ENCODE peak calls at places on chromosome 12, in ten cellular contexts. D is left ventricle myocardium inferior; K is CD8-positive, alpha-beta T cell; E is A549; R is cardiac muscle cell; Y is ovary; J is thyroid gland; P is psoas muscle; T is hepatocyte; I is uterus. U is an unnamed sample.
A peak's percentile ranks its signal among the peaks of the same experiment; 100 is the strongest.

GRCh38 chr12:116736962-116737773 is 701 bp downstream of the SPRING1 start:
- DNase-seq in D (no peak), K (no peak), E (no peak), R (no peak), Y (no peak), J (peak; percentile 46), P (no peak), T (peak; percentile 39), I (no peak), U (no peak)

GRCh38 chr12:57898308-57898970 is 42.9 kb upstream of the ATP23 start:
- DNase-seq in D (no peak), K (no peak), E (no peak), R (no peak), Y (no peak), J (no peak), P (no peak), T (no peak), I (no peak), U (no peak)

GRCh38 chr12:113065126-113066007 is 8.8 kb downstream of the DTX1 start:
- DNase-seq in D (no peak), K (no peak), E (no peak), R (peak; percentile 27), Y (no peak), J (no peak), P (no peak), T (peak; percentile 52), I (no peak), U (no peak)

GRCh38 chr12:99766408-99766807 is 118.9 kb downstream of the GARIN6 start:
- DNase-seq in D (no peak), K (no peak), E (no peak), R (no peak), Y (no peak), J (no peak), P (no peak), T (no peak), I (no peak), U (no peak)

GRCh38 chr12:54294152-54294913 is 6.5 kb downstream of the NFE2 start:
- DNase-seq in D (peak; percentile 53), K (no peak), E (peak; percentile 68), R (peak; percentile 41), Y (peak; percentile 28), J (peak; percentile 47), P (peak; percentile 45), T (peak; percentile 58), I (no peak), U (no peak)

GRCh38 chr12:32450768-32451167 is 51.4 kb downstream of the FGD4 start:
- DNase-seq in D (no peak), K (no peak), E (no peak), R (no peak), Y (no peak), J (no peak), P (no peak), T (no peak), I (no peak), U (no peak)

GRCh38 chr12:115506822-115507629 is 770.5 kb downstream of the MED13L start:
- DNase-seq in D (no peak), K (no peak), E (no peak), R (no peak), Y (no peak), J (no peak), P (no peak), T (no peak), I (no peak), U (no peak)

GRCh38 chr12:124519741-124520140 is 47.7 kb downstream of the NCOR2 start:
- DNase-seq in D (no peak), K (no peak), E (no peak), R (peak; percentile 26), Y (no peak), J (peak; percentile 40), P (peak; percentile 42), T (no peak), I (no peak), U (no peak)

GRCh38 chr12:58961166-58961565 is 40.9 kb upstream of the LRIG3 start:
- DNase-seq in D (no peak), K (no peak), E (no peak), R (no peak), Y (no peak), J (no peak), P (no peak), T (no peak), I (no peak), U (no peak)

GRCh38 chr12:89376202-89376529 is 23.9 kb upstream of the DUSP6 start:
- DNase-seq in D (no peak), K (no peak), E (no peak), R (no peak), Y (no peak), J (no peak), P (no peak), T (no peak), I (no peak), U (no peak)

GRCh38 chr12:89376844-89377243 is 24.5 kb upstream of the DUSP6 start:
- DNase-seq in D (no peak), K (no peak), E (no peak), R (no peak), Y (no peak), J (no peak), P (no peak), T (no peak), I (no peak), U (no peak)

GRCh38 chr12:89372584-89373370 is 20.5 kb upstream of the DUSP6 start:
- DNase-seq in D (no peak), K (no peak), E (no peak), R (no peak), Y (no peak), J (no peak), P (no peak), T (no peak), I (no peak), U (no peak)

GRCh38 chr12:89370850-89371249 is 18.5 kb upstream of the DUSP6 start:
- DNase-seq in D (no peak), K (no peak), E (no peak), R (peak; percentile 79), Y (no peak), J (no peak), P (no peak), T (no peak), I (no peak), U (no peak)

DNA sequence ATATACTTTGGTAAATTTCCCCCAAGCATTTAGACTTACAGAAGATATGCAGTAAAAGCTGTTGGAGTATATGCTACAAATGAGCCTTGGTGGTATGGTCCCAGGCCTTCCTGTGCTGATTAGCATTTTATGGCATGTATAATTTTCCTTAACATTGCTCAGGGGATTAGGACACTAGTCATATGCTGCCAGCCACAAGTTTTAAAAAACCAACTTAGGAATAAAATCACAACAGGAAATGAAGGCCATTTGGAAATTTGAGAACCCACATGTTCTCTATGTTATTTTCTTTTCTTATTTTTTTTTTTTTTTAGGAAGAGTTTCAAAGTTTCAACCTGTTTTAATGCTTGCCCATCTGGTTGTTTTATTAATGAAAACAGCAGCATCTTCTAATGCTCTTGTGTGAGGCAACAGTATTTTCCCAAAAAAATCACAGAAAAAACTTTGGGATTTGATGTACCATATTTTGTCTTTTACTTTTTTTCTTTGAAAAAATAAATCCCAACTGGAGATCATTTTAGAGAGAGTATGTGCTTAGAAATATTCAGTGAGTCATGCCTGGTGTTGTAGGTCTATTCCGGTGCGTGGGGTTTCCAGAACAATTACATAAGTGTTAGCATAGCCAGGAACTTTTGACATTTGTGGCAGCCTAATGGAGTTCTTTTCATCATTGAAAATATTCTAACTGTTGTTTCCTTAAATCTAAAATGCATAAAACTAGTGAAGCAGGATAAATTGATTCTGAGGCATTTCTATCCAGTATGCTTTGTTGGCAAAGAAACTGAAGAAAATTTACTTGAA is 21.7 kb upstream of the DUSP6 start:
- DNase-seq in D (no peak), K (no peak), E (no peak), R (peak; percentile 86), Y (no peak), J (peak; percentile 20), P (no peak), T (no peak), I (peak; percentile 42), U (no peak)
- H3K27ac ChIP-seq in D (peak overlapping the region; percentile 70), K (no peak overlapping the region), E (no peak overlapping the region), R (peak overlapping the region; percentile 74), Y (no peak overlapping the region), J (no peak overlapping the region), P (no peak overlapping the region), T (peak overlapping the region; percentile 90), I (peak overlapping the region; percentile 33), U (peak overlapping the region; percentile 29)

DNA sequence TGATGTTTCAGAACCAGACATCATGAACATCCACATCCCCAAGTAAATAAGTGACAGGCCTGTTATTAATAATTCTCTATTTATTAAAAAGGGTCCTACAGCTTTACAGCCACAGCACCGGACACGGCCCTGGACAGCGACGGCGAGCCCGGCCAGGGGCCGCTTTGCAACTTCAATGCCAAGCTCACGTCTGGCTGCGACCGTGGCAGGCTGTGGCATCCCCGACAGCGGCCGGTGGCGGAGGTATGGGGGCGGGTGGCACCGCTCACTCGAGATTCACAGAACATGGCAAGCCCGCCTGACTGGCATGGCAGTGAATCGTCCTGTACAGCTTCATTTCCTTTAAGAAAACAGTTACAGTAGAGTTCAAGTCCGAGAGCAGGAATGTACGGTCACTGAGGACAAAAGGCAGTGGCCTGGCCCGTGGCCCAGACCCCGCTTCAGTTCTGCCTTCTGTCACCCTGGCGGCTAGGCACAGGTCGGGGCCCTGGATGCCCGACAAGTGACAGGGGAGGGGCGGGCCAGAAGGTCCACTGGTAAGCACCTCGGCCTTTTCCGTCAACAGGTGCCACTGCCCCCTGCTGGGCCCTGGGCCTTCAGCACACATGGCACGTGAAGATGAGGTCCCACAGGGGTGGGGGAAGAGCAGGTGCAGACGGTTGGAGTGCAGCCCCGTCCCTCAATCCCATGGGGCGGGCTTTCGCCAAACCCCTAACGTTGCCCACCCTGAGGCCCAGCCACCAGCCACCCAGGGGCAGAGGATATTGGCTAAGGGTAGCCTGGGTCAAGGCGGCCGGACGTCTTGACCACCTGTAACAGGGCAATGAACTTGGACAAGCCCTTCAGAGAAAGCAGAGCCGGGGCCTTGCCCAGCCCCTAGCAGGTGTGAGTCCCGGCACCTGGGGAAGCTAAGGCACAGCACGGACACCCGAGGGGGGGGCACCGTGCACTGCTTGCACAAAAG is 30.3 kb downstream of the HIP1R start:
- DNase-seq in D (peak; percentile 57), K (no peak), E (peak; percentile 64), R (no peak), Y (no peak), J (no peak), P (no peak), T (peak; percentile 64), I (no peak), U (no peak)
- TF ChIP-seq CTCF in D (peak; percentile 50), K (no peak), E (peak; percentile 41), R (peak; percentile 31), Y (no peak), J (no peak), P (no peak), T (peak; percentile 36), I (no peak), U (peak; percentile 22)

GRCh38 chr12:14962797-14963196 is 1.4 kb upstream of the ARHGDIB start:
- DNase-seq in D (no peak), K (no peak), E (no peak), R (no peak), Y (no peak), J (no peak), P (no peak), T (no peak), I (no peak), U (no peak)
- H3K27ac ChIP-seq in D (peak overlapping the region; percentile 92), K (peak overlapping the region; percentile 90), E (no peak overlapping the region), R (no peak overlapping the region), Y (no peak overlapping the region), J (peak overlapping the region; percentile 83), P (no peak overlapping the region), T (no peak overlapping the region), I (peak overlapping the region; percentile 82), U (peak overlapping the region; percentile 50)

DNA sequence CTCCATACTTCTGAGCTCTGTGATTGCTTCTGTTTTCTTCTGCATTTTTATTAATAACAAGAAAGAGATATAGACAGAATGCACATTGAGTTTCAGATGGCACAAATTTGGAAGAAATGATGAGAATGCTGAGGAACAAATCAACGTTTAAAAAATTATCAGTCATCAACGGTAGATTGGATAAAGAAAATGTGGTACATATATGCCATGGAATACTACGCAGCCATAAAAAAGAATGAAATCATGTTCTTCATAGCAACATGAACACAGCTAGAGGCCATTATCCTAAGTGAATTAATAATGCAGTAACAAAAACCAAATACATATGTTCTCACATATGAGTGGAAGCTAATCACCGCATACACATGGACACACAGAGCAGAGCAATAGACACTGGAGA is 81.8 kb downstream of the DUSP6 start:
- DNase-seq in D (no peak), K (no peak), E (no peak), R (no peak), Y (no peak), J (no peak), P (no peak), T (no peak), I (no peak), U (no peak)
- TF ChIP-seq CTCF in D (no peak), K (no peak), E (no peak), R (no peak), Y (no peak), J (no peak), P (no peak), T (no peak), I (no peak), U (no peak)